ENCODE peak calls at places on chromosomes 2 and 18, in four cellular contexts. C is occipital lobe, U is RWPE1, J is GM03348. A is an unnamed sample.

GRCh38 chr18:58044370-58045264 is 591 bp downstream of the NEDD4L start:
- DNase-seq in C (peak; percentile 46), U (peak; percentile 25), J (peak; percentile 51), A (peak; percentile 45)

GRCh38 chr18:13136056-13136688 is 82.4 kb upstream of the LDLRAD4 start:
- DNase-seq in C (no peak), U (no peak), J (no peak), A (no peak)

GRCh38 chr2:145284551-145284950 is 764.6 kb upstream of the ZEB2 start:
- DNase-seq in C (no peak), U (no peak), J (peak; percentile 9), A (no peak)

GRCh38 chr18:10141559-10141958 is 227.7 kb downstream of the VAPA start:
- DNase-seq in C (no peak), U (no peak), J (no peak), A (no peak)

GRCh38 chr2:127646487-127647241 is 711 bp downstream of the GPR17 start:
- DNase-seq in C (no peak), U (no peak), J (no peak), A (no peak)

GRCh38 chr2:238130111-238130695 is 8.3 kb upstream of the KLHL30 start:
- DNase-seq in C (no peak), U (no peak), J (no peak), A (no peak)

GRCh38 chr2:55026202-55026601 is 24.0 kb downstream of the RTN4 start:
- DNase-seq in C (no peak), U (no peak), J (peak; percentile 12), A (no peak)

GRCh38 chr18:45521151-45521550 is 94.1 kb upstream of the SLC14A2 start:
- DNase-seq in C (no peak), U (no peak), J (peak; percentile 76), A (no peak)

GRCh38 chr2:8544786-8545631 is 136.8 kb upstream of the ID2 start:
- DNase-seq in C (peak; percentile 68), U (no peak), J (peak; percentile 95), A (peak; percentile 50)

GRCh38 chr2:74530239-74531161 is 767 bp downstream of the HTRA2 start:
- DNase-seq in C (peak; percentile 20), U (no peak), J (peak; percentile 68), A (peak; percentile 75)

GRCh38 chr2:37460866-37461229 is 116.4 kb downstream of the QPCT start:
- DNase-seq in C (no peak), U (no peak), J (no peak), A (no peak)